ENCODE peak calls at places on chromosomes 11 and 22, in eight cellular contexts. I is OCI-LY7, D is BJ, S is pancreas, O is mesendoderm, J is cardiac muscle cell, E is HCT116, Z is tibial nerve. N is an unnamed sample. For H3K36me3, the result is how much of the 10 kb centered on the place peaks cover.

GRCh38 chr22:27220349-27220748 is 563.0 kb downstream of the MIAT start:
- DNase-seq in I (no peak), D (peak), S (no peak), O (no peak), J (peak), E (no peak), Z (no peak), N (no peak)

GRCh38 chr11:122703541-122704272 is 48.2 kb downstream of the UBASH3B start:
- DNase-seq in I (no peak), D (no peak), S (no peak), O (no peak), J (no peak), E (no peak), Z (no peak), N (no peak)

GRCh38 chr11:9313648-9314290 is 624 bp downstream of the TMEM41B start:
- DNase-seq in I (peak), D (no peak), S (no peak), O (peak), J (peak), E (no peak), Z (no peak), N (no peak)

GRCh38 chr11:79077684-79078379 is 363.0 kb downstream of the TENM4 start:
- DNase-seq in I (no peak), D (no peak), S (no peak), O (no peak), J (peak), E (no peak), Z (no peak), N (no peak)

GRCh38 chr11:17649696-17650600 is 69.4 kb upstream of the MYOD1 start:
- DNase-seq in I (no peak), D (no peak), S (no peak), O (peak), J (peak), E (no peak), Z (no peak), N (no peak)

GRCh38 chr11:31995525-31996123 is 95.2 kb upstream of the RCN1 start:
- DNase-seq in I (peak), D (no peak), S (no peak), O (no peak), J (peak), E (no peak), Z (no peak), N (no peak)

GRCh38 chr11:68923614-68924013 is 19.9 kb downstream of the IGHMBP2 start:
- DNase-seq in I (no peak), D (no peak), S (no peak), O (no peak), J (peak), E (no peak), Z (no peak), N (no peak)

GRCh38 chr11:131582021-131582531 is 211.7 kb downstream of the NTM start:
- DNase-seq in I (no peak), D (no peak), S (no peak), O (no peak), J (no peak), E (no peak), Z (no peak), N (no peak)

GRCh38 chr11:3081386-3081751 is 24.1 kb upstream of the CARS1 start:
- DNase-seq in I (no peak), D (no peak), S (no peak), O (no peak), J (no peak), E (no peak), Z (no peak), N (no peak)

GRCh38 chr11:111694851-111695250 is 71.3 kb downstream of the PPP2R1B start:
- DNase-seq in I (peak), D (no peak), S (no peak), O (no peak), J (peak), E (no peak), Z (no peak), N (no peak)

GRCh38 chr22:20552450-20552894 is 45.1 kb downstream of the MED15 start:
- DNase-seq in I (no peak), D (no peak), S (peak), O (no peak), J (peak), E (no peak), Z (peak), N (no peak)

GRCh38 chr11:125268611-125269010 is 104.1 kb downstream of the PKNOX2 start:
- DNase-seq in I (no peak), D (no peak), S (no peak), O (no peak), J (no peak), E (no peak), Z (no peak), N (no peak)

DNA sequence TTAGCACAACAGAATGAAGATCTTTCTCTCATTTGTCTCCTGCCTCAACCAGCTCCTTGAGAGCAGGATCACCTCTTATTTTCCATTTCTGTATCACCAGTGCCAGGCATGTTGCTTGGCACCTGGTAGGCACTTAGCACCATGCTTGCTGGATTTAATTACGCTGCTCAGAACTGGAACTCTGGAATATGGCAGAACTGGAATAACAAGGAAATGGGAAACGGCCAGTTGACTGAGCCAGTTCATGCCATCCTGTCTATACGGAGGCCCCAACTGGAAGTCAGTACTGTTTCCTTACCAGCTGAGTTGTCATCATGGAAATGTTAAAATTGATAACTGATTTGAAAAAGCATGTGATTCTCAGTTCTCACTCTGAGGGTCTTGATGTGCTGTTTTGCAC is 69.5 kb upstream of the YWHAH start:
- DNase-seq in I (no peak), D (no peak), S (no peak), O (no peak), J (no peak), E (no peak), Z (no peak), N (no peak)
- H3K36me3 ChIP-seq in I (half or more), D (under half), S (under half), O (under half), J (under half), E (under half), Z (under half), N (half or more)

DNA sequence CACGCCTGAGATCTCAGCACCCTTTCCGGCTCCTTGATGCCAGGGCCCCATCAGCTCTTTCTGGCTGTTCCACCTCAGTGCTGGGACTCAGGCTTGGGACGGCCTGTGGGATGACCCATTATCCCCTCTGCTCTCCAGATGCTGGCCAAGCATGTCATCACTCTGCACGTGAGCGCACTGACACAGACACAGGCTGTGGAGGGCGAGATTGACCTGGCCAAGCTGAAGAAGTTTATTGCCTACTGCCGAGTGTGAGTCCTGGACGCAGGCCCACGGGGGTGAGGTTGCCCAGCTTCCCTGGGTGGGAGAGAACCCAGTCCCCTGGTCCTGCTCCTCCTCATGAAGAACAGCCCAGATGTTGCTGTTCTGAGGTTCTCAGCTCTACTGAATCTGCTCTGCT is 17.7 kb downstream of the MCM5 start:
- DNase-seq in I (no peak), D (no peak), S (no peak), O (no peak), J (no peak), E (no peak), Z (no peak), N (no peak)
- H3K36me3 ChIP-seq in I (half or more), D (under half), S (under half), O (under half), J (under half), E (half or more), Z (under half), N (half or more)

GRCh38 chr11:106327134-106327533 is 249.7 kb downstream of the AASDHPPT start:
- DNase-seq in I (no peak), D (no peak), S (no peak), O (peak), J (no peak), E (no peak), Z (no peak), N (no peak)

GRCh38 chr11:106326087-106326486 is 248.6 kb downstream of the AASDHPPT start:
- DNase-seq in I (no peak), D (no peak), S (no peak), O (no peak), J (no peak), E (no peak), Z (no peak), N (no peak)

GRCh38 chr11:106321601-106322000 is 244.1 kb downstream of the AASDHPPT start:
- DNase-seq in I (no peak), D (no peak), S (no peak), O (no peak), J (no peak), E (no peak), Z (no peak), N (no peak)

DNA sequence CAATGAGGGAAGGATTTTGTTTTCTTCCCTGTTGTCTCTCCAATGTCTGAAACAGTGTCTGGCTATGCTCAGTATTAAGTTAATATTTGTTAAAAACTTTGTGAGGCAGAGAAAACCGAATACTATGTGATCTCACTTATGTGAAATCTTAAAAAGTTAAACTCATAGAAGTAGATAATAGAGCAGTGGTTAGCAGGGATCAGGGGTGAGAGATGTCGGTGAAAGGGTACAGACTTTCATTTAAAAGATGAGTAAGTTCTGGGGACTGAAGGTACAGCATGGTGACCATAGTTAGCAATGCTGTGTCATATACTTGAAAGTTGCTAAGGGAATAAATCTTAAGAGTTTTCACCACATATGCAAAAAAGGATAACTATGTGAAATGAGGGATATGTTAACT is 244.6 kb downstream of the AASDHPPT start:
- DNase-seq in I (no peak), D (no peak), S (no peak), O (no peak), J (no peak), E (no peak), Z (no peak), N (no peak)
- H3K36me3 ChIP-seq in I (under half), D (under half), S (under half), O (under half), J (under half), E (under half), Z (under half), N (under half)

GRCh38 chr11:43404836-43405479 is 46.2 kb downstream of the TTC17 start:
- DNase-seq in I (peak), D (no peak), S (no peak), O (no peak), J (no peak), E (no peak), Z (no peak), N (no peak)
- H3K36me3 ChIP-seq in I (half or more), D (under half), S (under half), O (under half), J (half or more), E (under half), Z (under half), N (under half)

DNA sequence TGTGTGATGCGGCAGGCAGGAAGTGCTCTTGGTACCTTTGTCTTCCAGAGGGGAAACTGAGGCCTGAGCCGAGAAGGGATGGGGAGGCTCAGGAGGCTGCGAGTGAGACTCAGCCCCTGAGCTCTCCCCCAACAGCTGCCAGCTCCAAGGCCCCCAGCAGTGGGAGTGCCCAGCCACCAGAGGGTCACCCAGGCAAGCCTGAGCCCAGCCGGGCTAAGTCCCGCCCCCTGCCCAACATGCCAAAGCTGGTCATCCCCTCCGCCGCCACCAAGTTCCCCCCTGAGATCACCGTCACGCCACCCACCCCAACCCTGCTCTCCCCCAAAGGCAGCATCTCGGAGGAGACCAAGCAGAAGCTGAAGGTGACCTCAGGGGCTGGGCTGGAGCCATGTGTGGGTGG is 3.8 kb upstream of the SUSD2 start:
- DNase-seq in I (no peak), D (no peak), S (no peak), O (no peak), J (no peak), E (no peak), Z (no peak), N (no peak)
- H3K36me3 ChIP-seq in I (under half), D (under half), S (under half), O (under half), J (under half), E (under half), Z (under half), N (under half)

GRCh38 chr11:117221775-117222517 is 9.9 kb downstream of the PCSK7 start:
- DNase-seq in I (no peak), D (peak), S (peak), O (no peak), J (peak), E (no peak), Z (peak), N (no peak)
- H3K36me3 ChIP-seq in I (half or more), D (under half), S (under half), O (under half), J (under half), E (under half), Z (under half), N (half or more)

DNA sequence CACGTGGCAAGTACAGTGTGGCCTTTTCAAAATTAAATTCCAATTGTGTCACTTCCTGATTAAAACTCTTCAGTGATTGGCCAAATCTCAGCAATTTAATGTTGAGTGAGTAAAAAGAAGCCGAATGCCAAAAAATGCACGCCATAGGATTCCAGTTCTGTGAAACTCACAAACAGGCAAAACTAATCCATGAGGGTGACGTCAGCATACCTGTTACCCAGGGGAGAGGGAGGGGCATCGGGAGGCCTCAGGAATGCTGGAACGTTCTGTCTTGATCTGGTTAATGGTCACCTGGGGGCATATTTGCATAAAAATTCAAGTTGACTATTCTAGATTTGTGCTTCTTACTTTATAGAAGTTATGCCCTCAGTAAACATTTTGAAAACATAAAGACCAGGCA is 39.9 kb upstream of the RAB1B start:
- DNase-seq in I (no peak), D (no peak), S (peak), O (peak), J (no peak), E (no peak), Z (no peak), N (no peak)
- H3K36me3 ChIP-seq in I (under half), D (under half), S (under half), O (under half), J (under half), E (under half), Z (under half), N (under half)

DNA sequence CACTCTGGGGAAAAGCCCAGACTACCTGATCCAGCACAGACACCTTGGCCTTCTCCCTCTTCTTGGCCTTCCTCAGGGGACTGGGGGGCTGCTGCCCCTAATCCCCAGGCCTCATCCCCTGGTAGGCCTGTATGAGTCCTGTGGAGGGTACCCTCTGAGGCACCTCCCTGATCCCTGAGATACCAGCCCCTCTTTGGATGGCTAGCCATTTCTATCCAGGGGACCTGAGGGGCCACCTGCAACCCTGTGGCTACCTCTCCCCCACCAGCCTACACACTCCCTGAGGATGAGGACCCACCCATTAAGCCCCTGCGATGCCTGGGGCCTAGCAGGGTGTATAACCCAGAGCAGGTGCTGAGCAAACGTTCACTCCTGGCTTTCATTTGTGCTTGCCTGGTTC is 54.6 kb downstream of the HIRA start:
- DNase-seq in I (no peak), D (no peak), S (no peak), O (no peak), J (no peak), E (no peak), Z (no peak), N (no peak)
- H3K36me3 ChIP-seq in I (half or more), D (under half), S (half or more), O (under half), J (half or more), E (under half), Z (under half), N (half or more)

DNA sequence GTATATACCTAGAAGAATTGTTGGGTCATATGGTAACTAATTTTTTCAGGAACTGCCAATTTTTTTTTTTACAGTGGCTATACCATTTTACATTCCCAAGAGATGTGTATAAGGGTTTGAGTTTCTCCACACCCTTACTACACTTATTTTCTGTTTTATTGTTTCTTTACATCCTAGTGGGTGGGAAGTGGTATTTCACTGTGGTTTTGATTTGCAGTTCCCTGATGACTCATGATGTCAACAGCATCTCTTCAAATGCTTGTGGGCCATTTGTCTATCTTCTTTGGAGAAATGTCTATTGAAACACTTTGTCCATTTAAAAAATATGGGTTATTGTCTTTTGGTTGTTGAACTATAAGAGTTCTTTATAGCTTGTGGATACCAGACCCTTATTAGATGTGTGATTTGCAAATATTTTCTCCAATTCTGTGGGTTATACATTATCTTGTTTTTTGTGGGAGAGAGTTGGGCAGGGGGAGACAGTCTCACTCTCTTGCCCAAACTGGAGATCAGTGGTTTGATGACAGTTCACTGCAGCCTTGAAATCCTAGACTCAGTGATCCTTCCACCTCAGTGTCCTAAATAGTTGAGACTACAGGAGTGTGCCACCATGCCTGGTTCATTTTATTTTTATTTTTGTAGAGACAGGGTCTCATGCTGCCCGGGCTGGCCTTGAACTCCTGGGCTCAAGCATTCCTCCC is 30.3 kb upstream of the PISD start:
- DNase-seq in I (no peak), D (no peak), S (no peak), O (no peak), J (peak), E (no peak), Z (no peak), N (no peak)
- H3K36me3 ChIP-seq in I (half or more), D (under half), S (under half), O (under half), J (under half), E (under half), Z (under half), N (under half)

GRCh38 chr11:121611242-121611641 is 158.5 kb upstream of the SORL1-AS1 start:
- DNase-seq in I (no peak), D (no peak), S (no peak), O (no peak), J (no peak), E (no peak), Z (no peak), N (no peak)
- H3K36me3 ChIP-seq in I (half or more), D (under half), S (under half), O (under half), J (under half), E (under half), Z (under half), N (half or more)

N was measured in neuronal stem cell.